ENCODE peak calls at places on chromosomes 5 and 9, in nine cellular contexts. One of them, this sample, is unnamed.

GRCh38 chr5:115419794-115420585 is 123.5 kb upstream of the CCDC112 start:
- DNase-seq in body of pancreas: no peak
- DNase-seq in IMR-90: peak; percentile 95
- DNase-seq in bronchial epithelial cell: peak; percentile 94
- DNase-seq in kidney: no peak
- DNase-seq in AG04450: peak; percentile 85
- DNase-seq in GM12865: no peak
- DNase-seq in A549: peak; percentile 71
- DNase-seq in DND-41: no peak
- DNase-seq in this sample: no peak

GRCh38 chr5:59039003-59039295 is 456.1 kb downstream of the RAB3C start:
- DNase-seq in body of pancreas: no peak
- DNase-seq in IMR-90: no peak
- DNase-seq in bronchial epithelial cell: no peak
- DNase-seq in kidney: no peak
- DNase-seq in AG04450: no peak
- DNase-seq in GM12865: no peak
- DNase-seq in A549: no peak
- DNase-seq in DND-41: no peak
- DNase-seq in this sample: no peak

GRCh38 chr9:136267261-136268111 is 21.9 kb upstream of the QSOX2 start:
- DNase-seq in body of pancreas: peak; percentile 91
- DNase-seq in IMR-90: peak; percentile 78
- DNase-seq in bronchial epithelial cell: peak; percentile 46
- DNase-seq in kidney: peak; percentile 93
- DNase-seq in AG04450: peak; percentile 49
- DNase-seq in GM12865: peak; percentile 90
- DNase-seq in A549: peak; percentile 85
- DNase-seq in DND-41: peak; percentile 84
- DNase-seq in this sample: peak; percentile 53

GRCh38 chr5:170584003-170584402 is 80.2 kb downstream of the KCNIP1 start:
- DNase-seq in body of pancreas: no peak
- DNase-seq in IMR-90: no peak
- DNase-seq in bronchial epithelial cell: no peak
- DNase-seq in kidney: no peak
- DNase-seq in AG04450: no peak
- DNase-seq in GM12865: no peak
- DNase-seq in A549: no peak
- DNase-seq in DND-41: no peak
- DNase-seq in this sample: no peak

GRCh38 chr9:123282343-123283047 is 14.1 kb upstream of the STRBP start:
- DNase-seq in body of pancreas: peak; percentile 70
- DNase-seq in IMR-90: no peak
- DNase-seq in bronchial epithelial cell: peak; percentile 44
- DNase-seq in kidney: no peak
- DNase-seq in AG04450: no peak
- DNase-seq in GM12865: no peak
- DNase-seq in A549: peak; percentile 37
- DNase-seq in DND-41: no peak
- DNase-seq in this sample: no peak

GRCh38 chr5:139808481-139809330 is 13.1 kb downstream of the PSD2 start:
- DNase-seq in body of pancreas: no peak
- DNase-seq in IMR-90: peak; percentile 24
- DNase-seq in bronchial epithelial cell: peak; percentile 18
- DNase-seq in kidney: peak; percentile 67
- DNase-seq in AG04450: no peak
- DNase-seq in GM12865: peak; percentile 48
- DNase-seq in A549: no peak
- DNase-seq in DND-41: peak; percentile 81
- DNase-seq in this sample: no peak

GRCh38 chr5:155080721-155081120 is 67.2 kb downstream of the KIF4B start:
- DNase-seq in body of pancreas: no peak
- DNase-seq in IMR-90: no peak
- DNase-seq in bronchial epithelial cell: no peak
- DNase-seq in kidney: no peak
- DNase-seq in AG04450: no peak
- DNase-seq in GM12865: no peak
- DNase-seq in A549: no peak
- DNase-seq in DND-41: no peak
- DNase-seq in this sample: no peak

GRCh38 chr9:116152941-116153764 is 438 bp upstream of the PAPPA start:
- DNase-seq in body of pancreas: no peak
- DNase-seq in IMR-90: peak; percentile 85
- DNase-seq in bronchial epithelial cell: peak; percentile 38
- DNase-seq in kidney: no peak
- DNase-seq in AG04450: peak; percentile 55
- DNase-seq in GM12865: no peak
- DNase-seq in A549: peak; percentile 94
- DNase-seq in DND-41: no peak
- DNase-seq in this sample: no peak

GRCh38 chr5:134086943-134087305 is 27.6 kb upstream of the TCF7 start:
- DNase-seq in body of pancreas: no peak
- DNase-seq in IMR-90: no peak
- DNase-seq in bronchial epithelial cell: no peak
- DNase-seq in kidney: no peak
- DNase-seq in AG04450: no peak
- DNase-seq in GM12865: no peak
- DNase-seq in A549: no peak
- DNase-seq in DND-41: peak; percentile 91
- DNase-seq in this sample: no peak

GRCh38 chr9:85639675-85640186 is 102.0 kb downstream of the AGTPBP1 start:
- DNase-seq in body of pancreas: no peak
- DNase-seq in IMR-90: no peak
- DNase-seq in bronchial epithelial cell: no peak
- DNase-seq in kidney: no peak
- DNase-seq in AG04450: no peak
- DNase-seq in GM12865: no peak
- DNase-seq in A549: no peak
- DNase-seq in DND-41: no peak
- DNase-seq in this sample: no peak

GRCh38 chr5:65695162-65695755 is 26.6 kb downstream of the SGTB start:
- DNase-seq in body of pancreas: no peak
- DNase-seq in IMR-90: no peak
- DNase-seq in bronchial epithelial cell: no peak
- DNase-seq in kidney: no peak
- DNase-seq in AG04450: no peak
- DNase-seq in GM12865: no peak
- DNase-seq in A549: no peak
- DNase-seq in DND-41: no peak
- DNase-seq in this sample: no peak

GRCh38 chr9:97697837-97698236 is 697 bp upstream of the XPA start:
- DNase-seq in body of pancreas: no peak
- DNase-seq in IMR-90: no peak
- DNase-seq in bronchial epithelial cell: no peak
- DNase-seq in kidney: no peak
- DNase-seq in AG04450: no peak
- DNase-seq in GM12865: no peak
- DNase-seq in A549: no peak
- DNase-seq in DND-41: no peak
- DNase-seq in this sample: no peak
- H3K4me3 ChIP-seq in body of pancreas: no peak overlapping the region
- H3K4me3 ChIP-seq in IMR-90: no peak overlapping the region
- H3K4me3 ChIP-seq in bronchial epithelial cell: no peak overlapping the region
- H3K4me3 ChIP-seq in kidney: peak overlapping the region; percentile 68
- H3K4me3 ChIP-seq in AG04450: no peak overlapping the region
- H3K4me3 ChIP-seq in GM12865: peak overlapping the region; percentile 54
- H3K4me3 ChIP-seq in A549: peak overlapping the region; percentile 73
- H3K4me3 ChIP-seq in DND-41: peak overlapping the region; percentile 86
- H3K4me3 ChIP-seq in this sample: peak overlapping the region; percentile 93

GRCh38 chr5:152514827-152515397 is 109.8 kb upstream of the NMUR2 start:
- DNase-seq in body of pancreas: no peak
- DNase-seq in IMR-90: peak; percentile 11
- DNase-seq in bronchial epithelial cell: peak; percentile 39
- DNase-seq in kidney: no peak
- DNase-seq in AG04450: no peak
- DNase-seq in GM12865: peak; percentile 23
- DNase-seq in A549: peak; percentile 31
- DNase-seq in DND-41: no peak
- DNase-seq in this sample: no peak
- TF ChIP-seq CTCF in body of pancreas: no peak
- TF ChIP-seq CTCF in IMR-90: peak; percentile 44
- TF ChIP-seq CTCF in bronchial epithelial cell: peak; percentile 35
- TF ChIP-seq CTCF in kidney: no peak
- TF ChIP-seq CTCF in AG04450: peak; percentile 51
- TF ChIP-seq CTCF in GM12865: peak; percentile 27
- TF ChIP-seq CTCF in A549: peak; percentile 54
- TF ChIP-seq CTCF in DND-41: peak; percentile 59
- TF ChIP-seq CTCF in this sample: peak; percentile 39

DNA sequence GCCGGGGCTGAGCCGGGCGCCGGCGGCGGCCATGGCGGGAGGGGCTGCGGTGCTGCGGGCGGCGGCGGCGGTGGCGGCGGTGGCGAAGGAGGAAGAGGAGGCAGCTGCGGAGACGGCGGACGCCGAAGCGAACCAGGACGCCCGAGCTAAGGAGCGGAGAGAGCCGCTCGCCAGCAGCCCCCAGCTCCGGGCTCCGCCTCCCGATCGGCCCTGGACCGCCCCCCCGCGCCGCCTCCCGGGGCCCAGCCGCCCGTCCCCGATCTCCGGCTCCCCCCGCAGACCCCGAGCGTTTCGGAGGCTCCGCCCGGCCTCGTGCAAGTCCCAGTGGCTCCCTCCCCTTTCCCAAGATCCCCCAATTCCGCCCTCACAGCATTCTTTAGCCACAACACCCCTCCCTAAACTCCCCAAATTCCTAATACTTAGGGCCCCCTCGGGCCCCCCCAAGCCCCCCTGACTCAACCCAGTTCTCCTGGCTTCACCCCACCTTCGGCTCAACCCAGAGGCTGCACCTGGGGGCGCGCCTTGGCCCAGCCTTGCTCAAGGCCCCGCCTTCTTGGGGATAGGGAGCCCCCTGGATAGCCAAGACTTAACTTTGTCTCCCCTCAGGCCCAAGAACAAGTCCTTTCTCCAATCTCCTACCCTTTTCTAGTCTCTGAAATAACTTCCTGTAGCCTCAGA is at the start of gene ASTN2:
- DNase-seq in body of pancreas: peak; percentile 45
- DNase-seq in IMR-90: no peak
- DNase-seq in bronchial epithelial cell: no peak
- DNase-seq in kidney: peak; percentile 77
- DNase-seq in AG04450: no peak
- DNase-seq in GM12865: no peak
- DNase-seq in A549: no peak
- DNase-seq in DND-41: no peak
- DNase-seq in this sample: no peak
- H3K4me3 ChIP-seq in body of pancreas: peak within 1 kb of the TSS; percentile 24
- H3K4me3 ChIP-seq in IMR-90: peak within 1 kb of the TSS; percentile 33
- H3K4me3 ChIP-seq in bronchial epithelial cell: peak within 1 kb of the TSS; percentile 16
- H3K4me3 ChIP-seq in kidney: no peak within 1 kb of the TSS
- H3K4me3 ChIP-seq in AG04450: peak within 1 kb of the TSS; percentile 29
- H3K4me3 ChIP-seq in GM12865: no peak within 1 kb of the TSS
- H3K4me3 ChIP-seq in A549: peak within 1 kb of the TSS; percentile 47
- H3K4me3 ChIP-seq in DND-41: no peak within 1 kb of the TSS
- H3K4me3 ChIP-seq in this sample: no peak within 1 kb of the TSS

GRCh38 chr5:177414481-177414880 is 5.1 kb upstream of the F12 start:
- DNase-seq in body of pancreas: no peak
- DNase-seq in IMR-90: no peak
- DNase-seq in bronchial epithelial cell: no peak
- DNase-seq in kidney: no peak
- DNase-seq in AG04450: no peak
- DNase-seq in GM12865: no peak
- DNase-seq in A549: no peak
- DNase-seq in DND-41: no peak
- DNase-seq in this sample: no peak
- TF ChIP-seq CTCF in body of pancreas: no peak
- TF ChIP-seq CTCF in IMR-90: no peak
- TF ChIP-seq CTCF in bronchial epithelial cell: no peak
- TF ChIP-seq CTCF in kidney: no peak
- TF ChIP-seq CTCF in AG04450: no peak
- TF ChIP-seq CTCF in GM12865: no peak
- TF ChIP-seq CTCF in A549: no peak
- TF ChIP-seq CTCF in DND-41: no peak
- TF ChIP-seq CTCF in this sample: no peak

GRCh38 chr5:81717815-81718214 is 33.1 kb downstream of the SSBP2 start:
- DNase-seq in body of pancreas: no peak
- DNase-seq in IMR-90: peak; percentile 80
- DNase-seq in bronchial epithelial cell: no peak
- DNase-seq in kidney: no peak
- DNase-seq in AG04450: peak; percentile 44
- DNase-seq in GM12865: no peak
- DNase-seq in A549: no peak
- DNase-seq in DND-41: no peak
- DNase-seq in this sample: no peak

GRCh38 chr5:81721049-81721448 is 29.8 kb downstream of the SSBP2 start:
- DNase-seq in body of pancreas: no peak
- DNase-seq in IMR-90: no peak
- DNase-seq in bronchial epithelial cell: no peak
- DNase-seq in kidney: no peak
- DNase-seq in AG04450: no peak
- DNase-seq in GM12865: no peak
- DNase-seq in A549: no peak
- DNase-seq in DND-41: no peak
- DNase-seq in this sample: no peak

GRCh38 chr5:81717221-81717620 is 33.7 kb downstream of the SSBP2 start:
- DNase-seq in body of pancreas: no peak
- DNase-seq in IMR-90: peak; percentile 72
- DNase-seq in bronchial epithelial cell: no peak
- DNase-seq in kidney: no peak
- DNase-seq in AG04450: no peak
- DNase-seq in GM12865: no peak
- DNase-seq in A549: no peak
- DNase-seq in DND-41: no peak
- DNase-seq in this sample: no peak

GRCh38 chr5:81719743-81720142 is 31.2 kb downstream of the SSBP2 start:
- DNase-seq in body of pancreas: no peak
- DNase-seq in IMR-90: no peak
- DNase-seq in bronchial epithelial cell: no peak
- DNase-seq in kidney: no peak
- DNase-seq in AG04450: no peak
- DNase-seq in GM12865: no peak
- DNase-seq in A549: no peak
- DNase-seq in DND-41: no peak
- DNase-seq in this sample: no peak

DNA sequence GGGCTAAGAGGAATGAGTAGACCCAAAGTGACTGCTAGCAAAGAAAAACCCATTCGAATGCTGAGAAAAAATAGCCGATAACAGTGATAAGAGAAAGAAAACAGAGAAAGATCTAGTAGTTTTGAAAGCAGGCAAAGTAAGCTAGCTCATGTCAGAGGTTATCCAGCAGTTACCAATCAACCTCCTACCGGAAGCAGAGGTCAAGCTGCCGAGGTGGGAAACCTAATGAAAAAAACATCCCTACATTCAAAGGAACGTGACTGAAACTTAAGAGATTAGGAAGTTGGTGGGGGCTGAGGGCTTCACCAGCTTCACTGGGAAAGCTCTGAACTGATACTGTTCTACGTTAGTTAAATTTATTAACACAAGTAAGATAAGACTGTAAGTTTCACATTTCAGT is 32.6 kb downstream of the SSBP2 start:
- DNase-seq in body of pancreas: no peak
- DNase-seq in IMR-90: no peak
- DNase-seq in bronchial epithelial cell: no peak
- DNase-seq in kidney: no peak
- DNase-seq in AG04450: no peak
- DNase-seq in GM12865: no peak
- DNase-seq in A549: no peak
- DNase-seq in DND-41: peak; percentile 20
- DNase-seq in this sample: no peak
- H3K4me3 ChIP-seq in body of pancreas: no peak overlapping the region
- H3K4me3 ChIP-seq in IMR-90: no peak overlapping the region
- H3K4me3 ChIP-seq in bronchial epithelial cell: no peak overlapping the region
- H3K4me3 ChIP-seq in kidney: no peak overlapping the region
- H3K4me3 ChIP-seq in AG04450: peak overlapping the region; percentile 8
- H3K4me3 ChIP-seq in GM12865: no peak overlapping the region
- H3K4me3 ChIP-seq in A549: no peak overlapping the region
- H3K4me3 ChIP-seq in DND-41: no peak overlapping the region
- H3K4me3 ChIP-seq in this sample: no peak overlapping the region